ENCODE peak calls at places on chromosomes 3 and 15, in seven cellular contexts. T is stimulated activated CD4-positive, alpha-beta T cell treated with anti-CD3 and anti-CD28 coated beads, Interleukin-2, amount 100 ng/mL, for 48 hours; X is NB4; V is activated CD4-positive, alpha-beta T cell treated with anti-CD3 and anti-CD28 coated beads, Interleukin-2, amount 10 ng/mL, durations not matched to agents 7 days and 5 days; Y is uterus; F is nephron progenitor cell; G is cerebellar cortex. J is an unnamed sample.

GRCh38 chr3:178794711-178795110 is 258.5 kb downstream of the KCNMB2 start:
- DNase-seq in Y (no peak), X (no peak), V (no peak), T (no peak), G (no peak), F (no peak), J (no peak)

GRCh38 chr15:88243895-88244787 is 12.4 kb downstream of the NTRK3 start:
- DNase-seq in V (peak; percentile 39), G (peak; percentile 30), T (no peak), F (peak; percentile 42), Y (no peak), X (peak; percentile 45), J (peak; percentile 9)

GRCh38 chr3:53075743-53076140 is 29.9 kb upstream of the SFMBT1 start:
- DNase-seq in T (no peak), F (no peak), V (no peak), Y (no peak), X (peak; percentile 47), G (no peak), J (no peak)

GRCh38 chr3:112013058-112013783 is 14.5 kb downstream of the TAGLN3 start:
- DNase-seq in T (peak; percentile 45), Y (peak; percentile 51), X (peak; percentile 61), G (peak; percentile 89), F (peak; percentile 59), V (peak; percentile 67), J (peak; percentile 70)

GRCh38 chr15:72117448-72117697 is 577 bp downstream of the MYO9A start:
- DNase-seq in V (peak; percentile 71), X (peak; percentile 80), F (peak; percentile 80), G (peak; percentile 62), Y (peak; percentile 75), T (peak; percentile 59), J (peak; percentile 32)

GRCh38 chr3:149114458-149114857 is 15.0 kb upstream of the HPS3 start:
- DNase-seq in F (no peak), Y (no peak), G (no peak), V (no peak), T (no peak), X (no peak), J (no peak)

GRCh38 chr3:13548696-13549512 is at the start of gene FBLN2:
- DNase-seq in Y (no peak), F (peak; percentile 86), X (no peak), T (no peak), V (no peak), G (no peak), J (no peak)

GRCh38 chr15:74835312-74835823 is 7.6 kb downstream of the ULK3 start:
- DNase-seq in F (peak; percentile 76), Y (no peak), X (peak; percentile 62), V (peak; percentile 49), G (peak; percentile 72), T (peak; percentile 60), J (peak; percentile 28)

GRCh38 chr3:194285859-194286197 is 65.3 kb downstream of the CPN2 start:
- DNase-seq in Y (no peak), F (no peak), X (no peak), V (no peak), T (no peak), G (no peak), J (no peak)

GRCh38 chr3:182327196-182327681 is 466.1 kb upstream of the ATP11B start:
- DNase-seq in F (no peak), V (no peak), X (no peak), Y (no peak), G (no peak), T (no peak), J (no peak)

GRCh38 chr15:53830707-53831386 is 71.4 kb upstream of the WDR72 start:
- DNase-seq in F (peak; percentile 8), Y (no peak), X (no peak), G (no peak), V (no peak), T (no peak), J (no peak)

GRCh38 chr15:86483936-86484335 is 404.3 kb downstream of the AGBL1 start:
- DNase-seq in X (peak; percentile 14), V (no peak), T (no peak), Y (no peak), F (no peak), G (no peak), J (no peak)

GRCh38 chr15:43915820-43916660 is 89.2 kb downstream of the WDR76 start:
- DNase-seq in Y (no peak), G (peak; percentile 15), V (no peak), T (no peak), X (no peak), F (no peak), J (no peak)

GRCh38 chr3:39114456-39114855 is 7.0 kb downstream of the TTC21A start:
- DNase-seq in X (no peak), Y (no peak), F (no peak), V (no peak), T (no peak), G (no peak), J (no peak)

GRCh38 chr15:37107754-37108724 is 7.7 kb upstream of the MEIS2 start:
- DNase-seq in V (no peak), F (no peak), G (no peak), X (no peak), T (no peak), Y (no peak), J (no peak)

J was measured in AML-193.